ENCODE peak calls at places on chromosome 18, in seven cellular contexts. V is mesenchymal stem cell; G is ovary; N is HCT116; M is coronary artery; O is CD4-positive, CD25-positive, alpha-beta regulatory T cell; W is pancreas. A is an unnamed sample.

GRCh38 chr18:44520981-44521672 is 159.6 kb upstream of the SETBP1 start:
- DNase-seq in V (no peak), G (no peak), N (no peak), M (no peak), O (no peak), W (no peak), A (no peak)

GRCh38 chr18:46167971-46168370 is 63.8 kb downstream of the HAUS1 start:
- DNase-seq in V (no peak), G (no peak), N (no peak), M (no peak), O (peak; percentile 85), W (no peak), A (no peak)

GRCh38 chr18:49561377-49562193 is at the start of gene LIPG:
- DNase-seq in V (peak; percentile 93), G (peak; percentile 35), N (peak; percentile 57), M (no peak), O (peak; percentile 60), W (peak; percentile 30), A (no peak)

GRCh38 chr18:64803471-64803870 is 654.6 kb upstream of the LINC00305 start:
- DNase-seq in V (no peak), G (no peak), N (no peak), M (no peak), O (no peak), W (no peak), A (no peak)

GRCh38 chr18:42414756-42415454 is 459.9 kb downstream of the PIK3C3 start:
- DNase-seq in V (peak; percentile 95), G (no peak), N (no peak), M (no peak), O (no peak), W (no peak), A (no peak)

GRCh38 chr18:46917808-46918600 is 602 bp downstream of the KATNAL2 start:
- DNase-seq in V (peak; percentile 46), G (peak; percentile 38), N (no peak), M (no peak), O (peak; percentile 42), W (no peak), A (no peak)

GRCh38 chr18:58761970-58762780 is 90.9 kb downstream of the MALT1 start:
- DNase-seq in V (no peak), G (no peak), N (no peak), M (peak; percentile 52), O (no peak), W (no peak), A (peak; percentile 78)

GRCh38 chr18:47407736-47408135 is 156.3 kb upstream of the SKOR2 start:
- DNase-seq in V (no peak), G (no peak), N (no peak), M (no peak), O (no peak), W (no peak), A (no peak)

GRCh38 chr18:10748641-10749040 is 222.8 kb downstream of the NAPG start:
- DNase-seq in V (no peak), G (no peak), N (no peak), M (no peak), O (no peak), W (no peak), A (no peak)

GRCh38 chr18:78153362-78153761 is 826.3 kb upstream of the SALL3 start:
- DNase-seq in V (no peak), G (no peak), N (no peak), M (no peak), O (no peak), W (no peak), A (no peak)

GRCh38 chr18:25896956-25897355 is 193.5 kb downstream of the SS18 start:
- DNase-seq in V (no peak), G (no peak), N (no peak), M (no peak), O (no peak), W (no peak), A (no peak)

GRCh38 chr18:79944746-79945117 is 6.7 kb downstream of the SLC66A2 start:
- DNase-seq in V (no peak), G (peak; percentile 8), N (no peak), M (no peak), O (no peak), W (no peak), A (no peak)

GRCh38 chr18:80200932-80201672 is 46.2 kb downstream of the PARD6G start:
- DNase-seq in V (no peak), G (no peak), N (no peak), M (no peak), O (peak; percentile 8), W (no peak), A (peak; percentile 84)

GRCh38 chr18:31274915-31275314 is 43.0 kb upstream of the DSG1 start:
- DNase-seq in V (peak; percentile 10), G (peak; percentile 15), N (peak; percentile 66), M (no peak), O (no peak), W (no peak), A (no peak)

GRCh38 chr18:2529154-2529553 is 42.2 kb downstream of the METTL4 start:
- DNase-seq in V (no peak), G (no peak), N (no peak), M (no peak), O (no peak), W (no peak), A (no peak)

GRCh38 chr18:46628206-46628605 is 28.8 kb downstream of the LOXHD1 start:
- DNase-seq in V (no peak), G (no peak), N (no peak), M (peak; percentile 21), O (no peak), W (no peak), A (peak; percentile 78)

GRCh38 chr18:77070627-77071026 is 62.0 kb downstream of the MBP start:
- DNase-seq in V (no peak), G (no peak), N (no peak), M (no peak), O (no peak), W (no peak), A (no peak)
- H3K27ac ChIP-seq in V (no peak overlapping the region), G (no peak overlapping the region), N (no peak overlapping the region), M (peak overlapping the region; percentile 77), O (peak overlapping the region; percentile 75), W (no peak overlapping the region), A (no peak overlapping the region)

GRCh38 chr18:55314031-55314430 is 274.0 kb downstream of the TCF4 start:
- DNase-seq in V (no peak), G (no peak), N (no peak), M (no peak), O (no peak), W (no peak), A (no peak)

GRCh38 chr18:55310044-55310676 is 277.8 kb downstream of the TCF4 start:
- DNase-seq in V (no peak), G (no peak), N (no peak), M (no peak), O (no peak), W (no peak), A (no peak)

GRCh38 chr18:55309249-55309648 is 278.7 kb downstream of the TCF4 start:
- DNase-seq in V (no peak), G (no peak), N (no peak), M (no peak), O (no peak), W (no peak), A (no peak)

GRCh38 chr18:55307505-55307904 is 280.5 kb downstream of the TCF4 start:
- DNase-seq in V (no peak), G (no peak), N (no peak), M (no peak), O (no peak), W (no peak), A (no peak)

GRCh38 chr18:55310863-55311262 is 277.1 kb downstream of the TCF4 start:
- DNase-seq in V (no peak), G (no peak), N (no peak), M (no peak), O (no peak), W (no peak), A (no peak)
- H3K27ac ChIP-seq in V (no peak overlapping the region), G (no peak overlapping the region), N (no peak overlapping the region), M (no peak overlapping the region), O (no peak overlapping the region), W (no peak overlapping the region), A (no peak overlapping the region)

GRCh38 chr18:30149585-30149984 is 893.0 kb downstream of the DSC3 start:
- DNase-seq in V (no peak), G (no peak), N (no peak), M (no peak), O (no peak), W (no peak), A (no peak)
- H3K27ac ChIP-seq in V (no peak overlapping the region), G (no peak overlapping the region), N (no peak overlapping the region), M (no peak overlapping the region), O (no peak overlapping the region), W (no peak overlapping the region), A (no peak overlapping the region)

GRCh38 chr18:73691118-73691517 is 456.5 kb downstream of the FBXO15 start:
- DNase-seq in V (peak; percentile 88), G (no peak), N (no peak), M (no peak), O (no peak), W (no peak), A (no peak)
- H3K27ac ChIP-seq in V (no peak overlapping the region), G (no peak overlapping the region), N (no peak overlapping the region), M (no peak overlapping the region), O (no peak overlapping the region), W (no peak overlapping the region), A (no peak overlapping the region)